ENCODE peak calls at places on chromosomes 12 and 14, in five cellular contexts. R, X, U, O and Z are unnamed samples.

GRCh38 chr12:64682572-64683277 is 72.4 kb downstream of the RASSF3 start:
- DNase-seq in O (peak), X (no peak), R (no peak), U (peak), Z (no peak)

GRCh38 chr12:121263206-121263605 is 33.3 kb downstream of the CAMKK2 start:
- DNase-seq in R (no peak), U (no peak), O (no peak), X (no peak), Z (no peak)

GRCh38 chr12:123141615-123142517 is 9.0 kb downstream of the PITPNM2 start:
- DNase-seq in O (no peak), U (no peak), R (peak), X (peak), Z (peak)

GRCh38 chr12:461425-461824 is 1.7 kb downstream of the B4GALNT3 start:
- DNase-seq in R (no peak), U (no peak), X (no peak), O (no peak), Z (no peak)

GRCh38 chr12:124450376-124450750 is 117.0 kb downstream of the NCOR2 start:
- DNase-seq in U (no peak), X (no peak), R (no peak), O (no peak), Z (no peak)

GRCh38 chr12:18690653-18691052 is 47.2 kb downstream of the PLCZ1 start:
- DNase-seq in U (no peak), O (no peak), X (peak), R (peak), Z (peak)

GRCh38 chr12:39341179-39341578 is 101.7 kb downstream of the KIF21A start:
- DNase-seq in O (no peak), X (peak), U (no peak), R (no peak), Z (no peak)

GRCh38 chr12:13005649-13006048 is 5.6 kb upstream of the HEBP1 start:
- DNase-seq in R (no peak), X (no peak), U (no peak), O (no peak), Z (no peak)

GRCh38 chr12:118189761-118190181 is 53.8 kb downstream of the PEBP1 start:
- DNase-seq in X (peak), R (no peak), U (peak), O (peak), Z (no peak)

GRCh38 chr12:52151859-52152783 is 39.7 kb downstream of the KRT80 start:
- DNase-seq in U (no peak), O (peak), R (peak), X (peak), Z (peak)

GRCh38 chr14:99239661-99240092 is 32.3 kb downstream of the BCL11B start:
- DNase-seq in O (no peak), R (no peak), X (peak), U (no peak), Z (peak)

GRCh38 chr14:105390849-105391500 is 7.4 kb upstream of the TEX22 start:
- DNase-seq in X (no peak), R (no peak), U (no peak), O (no peak), Z (no peak)

GRCh38 chr14:79597561-79597960 is 613.7 kb downstream of the DIO2 start:
- DNase-seq in U (no peak), X (no peak), R (no peak), O (no peak), Z (no peak)

GRCh38 chr12:95838125-95838524 is 20.6 kb upstream of the SNRPF start:
- DNase-seq in R (peak), U (no peak), X (peak), O (no peak), Z (peak)

GRCh38 chr12:125395583-125396215 is 330.5 kb downstream of the AACS start:
- DNase-seq in X (no peak), U (no peak), R (no peak), O (no peak), Z (no peak)